ENCODE peak calls at places on chromosome 20, in ten cellular contexts. G is foreskin melanocyte; R is lower leg skin; Q is T-cell; S is DMS153; U is SJSA1; B is pancreas; D is stimulated activated CD4-positive, alpha-beta T cell treated with anti-CD3 and anti-CD28 coated beads, Interleukin-12 subunit alpha, Interleukin-12 subunit beta, amount 100 ng/mL, for 4 hours; V is left ventricle myocardium inferior; J is GM04504. P is an unnamed sample.

GRCh38 chr20:4060856-4061440 is 45.6 kb upstream of the RNF24 start:
- DNase-seq in J (no peak), Q (no peak), G (no peak), R (no peak), D (no peak), V (no peak), U (no peak), B (no peak), S (no peak), P (no peak)

GRCh38 chr20:5078399-5078958 is 41.3 kb downstream of the PCNA start:
- DNase-seq in S (no peak), V (peak), B (no peak), D (peak), U (peak), J (no peak), G (no peak), R (peak), Q (peak), P (peak)

GRCh38 chr20:60121903-60122302 is 163.7 kb downstream of the CDH26 start:
- DNase-seq in D (no peak), B (no peak), J (no peak), V (no peak), S (no peak), G (no peak), U (no peak), R (no peak), Q (no peak), P (no peak)

GRCh38 chr20:38115205-38115604 is 49.9 kb downstream of the TGM2 start:
- DNase-seq in B (no peak), D (no peak), U (peak), J (no peak), V (no peak), S (no peak), G (no peak), R (no peak), Q (no peak), P (no peak)

GRCh38 chr20:13363473-13363872 is 142.4 kb downstream of the ISM1 start:
- DNase-seq in B (no peak), D (no peak), J (no peak), V (no peak), S (no peak), Q (no peak), U (no peak), R (no peak), G (no peak), P (no peak)

GRCh38 chr20:17612287-17612974 is 42.6 kb downstream of the DSTN start:
- DNase-seq in J (peak), U (peak), S (no peak), D (no peak), B (peak), V (no peak), Q (peak), G (no peak), R (peak), P (no peak)

GRCh38 chr20:5969348-5969935 is 19.0 kb downstream of the MCM8 start:
- DNase-seq in J (no peak), D (no peak), U (no peak), S (no peak), B (no peak), R (no peak), Q (no peak), G (no peak), V (no peak), P (no peak)

GRCh38 chr20:22379472-22379871 is 204.9 kb downstream of the FOXA2 start:
- DNase-seq in Q (no peak), R (no peak), V (no peak), J (peak), S (no peak), B (no peak), D (no peak), U (peak), G (no peak), P (no peak)

GRCh38 chr20:51404297-51405060 is 138.0 kb downstream of the NFATC2 start:
- DNase-seq in S (no peak), G (no peak), D (peak), B (no peak), R (no peak), J (no peak), U (no peak), V (no peak), Q (peak), P (no peak)

GRCh38 chr20:45069261-45069660 is 31.7 kb downstream of the KCNS1 start:
- DNase-seq in G (no peak), V (no peak), J (no peak), S (no peak), R (no peak), U (no peak), Q (no peak), B (no peak), D (no peak), P (no peak)

GRCh38 chr20:60638430-60639098 is 613.5 kb upstream of the CDH4 start:
- DNase-seq in Q (no peak), V (no peak), S (no peak), U (no peak), D (no peak), J (no peak), R (no peak), G (no peak), B (no peak), P (no peak)

GRCh38 chr20:44637490-44638372 is 13.8 kb downstream of the ADA start:
- DNase-seq in B (no peak), R (peak), Q (no peak), S (no peak), G (no peak), V (peak), U (no peak), J (no peak), D (no peak), P (no peak)

GRCh38 chr20:51128198-51128597 is 105.3 kb upstream of the KCNG1 start:
- DNase-seq in B (no peak), Q (no peak), D (no peak), J (peak), V (no peak), S (no peak), U (peak), G (peak), R (no peak), P (peak)

GRCh38 chr20:6506906-6507305 is 260.6 kb upstream of the BMP2 start:
- DNase-seq in B (no peak), V (no peak), S (no peak), Q (no peak), R (no peak), J (no peak), U (no peak), G (no peak), D (no peak), P (no peak)

GRCh38 chr20:62297449-62298227 is 5.2 kb upstream of the ADRM1 start:
- DNase-seq in B (peak), G (no peak), S (no peak), D (no peak), J (no peak), U (no peak), Q (no peak), R (no peak), V (no peak), P (no peak)

GRCh38 chr20:1818247-1818840 is 76.9 kb upstream of the SIRPA start:
- DNase-seq in Q (no peak), G (no peak), S (no peak), U (no peak), D (no peak), R (no peak), V (no peak), B (no peak), J (no peak), P (no peak)

GRCh38 chr20:8049321-8049720 is 29.8 kb upstream of the TMX4 start:
- DNase-seq in D (no peak), Q (no peak), U (no peak), B (no peak), S (no peak), R (no peak), J (peak), V (no peak), G (no peak), P (no peak)

GRCh38 chr20:23069073-23069472 is 17.1 kb downstream of the CD93 start:
- DNase-seq in J (no peak), Q (no peak), S (no peak), R (no peak), G (no peak), D (no peak), V (no peak), B (no peak), U (no peak), P (no peak)

GRCh38 chr20:62736407-62737071 is 27.9 kb downstream of the NTSR1 start:
- DNase-seq in V (peak), D (no peak), S (no peak), G (no peak), R (no peak), U (no peak), J (no peak), B (no peak), Q (no peak), P (no peak)

GRCh38 chr20:63856111-63856511 is 5.2 kb upstream of the ABHD16B start:
- DNase-seq in Q (no peak), S (no peak), B (no peak), J (no peak), D (no peak), U (no peak), G (no peak), V (no peak), R (no peak), P (no peak)

GRCh38 chr20:32574296-32575226 is 10.6 kb downstream of the NOL4L start:
- DNase-seq in Q (peak), S (no peak), R (no peak), U (peak), B (no peak), D (peak), V (no peak), G (peak), J (peak), P (no peak)

GRCh38 chr20:11447371-11448100 is 470.2 kb upstream of the BTBD3 start:
- DNase-seq in S (no peak), D (no peak), G (no peak), Q (no peak), R (no peak), V (no peak), B (no peak), U (no peak), J (no peak), P (no peak)

GRCh38 chr20:62618622-62619529 is 23.4 kb upstream of the SLCO4A1 start:
- DNase-seq in J (no peak), S (no peak), G (no peak), B (no peak), R (no peak), D (no peak), V (no peak), U (peak), Q (peak), P (no peak)

GRCh38 chr20:62337558-62338293 is 29.4 kb downstream of the LAMA5 start:
- DNase-seq in J (no peak), S (no peak), B (no peak), V (no peak), Q (no peak), R (no peak), U (no peak), G (no peak), D (no peak), P (no peak)

GRCh38 chr20:58619847-58620431 is 31.1 kb upstream of the STX16 start:
- DNase-seq in G (no peak), B (no peak), U (no peak), V (no peak), D (no peak), R (no peak), J (no peak), S (no peak), Q (no peak), P (no peak)

GRCh38 chr20:13791562-13792459 is 7.0 kb downstream of the NDUFAF5 start:
- DNase-seq in B (no peak), S (no peak), V (no peak), U (no peak), J (no peak), Q (no peak), R (no peak), G (peak), D (no peak), P (peak)

GRCh38 chr20:13922241-13922640 is 68.2 kb downstream of the SEL1L2 start:
- DNase-seq in G (no peak), S (no peak), R (no peak), U (no peak), V (no peak), B (no peak), D (no peak), Q (no peak), J (no peak), P (no peak)

GRCh38 chr20:57024849-57025248 is 241.6 kb downstream of the BMP7 start:
- DNase-seq in B (no peak), S (no peak), Q (no peak), U (no peak), V (no peak), D (no peak), R (no peak), G (no peak), J (no peak), P (no peak)

GRCh38 chr20:63226020-63226943 is 9.4 kb upstream of the BIRC7 start:
- DNase-seq in D (no peak), V (no peak), S (no peak), B (no peak), G (no peak), R (no peak), Q (no peak), J (no peak), U (no peak), P (no peak)

GRCh38 chr20:15654208-15654649 is 919.0 kb downstream of the KIF16B start:
- DNase-seq in R (no peak), J (no peak), V (no peak), S (peak), U (no peak), D (no peak), B (peak), G (peak), Q (no peak), P (peak)

GRCh38 chr20:36128463-36129176 is 25.9 kb upstream of the EPB41L1 start:
- DNase-seq in U (no peak), G (no peak), V (no peak), R (no peak), S (no peak), B (no peak), D (no peak), J (peak), Q (no peak), P (no peak)

GRCh38 chr20:5531318-5532081 is 214.7 kb upstream of the PROKR2 start:
- DNase-seq in D (no peak), U (no peak), R (peak), B (no peak), Q (no peak), S (no peak), G (no peak), V (no peak), J (no peak), P (no peak)

P was measured in SK-MEL-5.